ENCODE peak calls at places on chromosomes 12 and 14, in five cellular contexts. One of them, this sample, is unnamed.

GRCh38 chr14:36367985-36368774 is 47.7 kb upstream of the MBIP start:
- DNase-seq in cardiac muscle cell: no peak
- DNase-seq in MCF 10A: no peak
- DNase-seq in SW 1271: no peak
- DNase-seq in bronchial epithelial cell: no peak
- DNase-seq in this sample: no peak

GRCh38 chr14:50062438-50063039 is 53.8 kb downstream of the VCPKMT start:
- DNase-seq in cardiac muscle cell: peak; percentile 22
- DNase-seq in MCF 10A: peak; percentile 92
- DNase-seq in SW 1271: no peak
- DNase-seq in bronchial epithelial cell: peak; percentile 73
- DNase-seq in this sample: peak; percentile 76

GRCh38 chr14:77889971-77890442 is 90.1 kb downstream of the ADCK1 start:
- DNase-seq in cardiac muscle cell: no peak
- DNase-seq in MCF 10A: peak; percentile 50
- DNase-seq in SW 1271: no peak
- DNase-seq in bronchial epithelial cell: peak; percentile 94
- DNase-seq in this sample: peak; percentile 28

GRCh38 chr12:42288544-42288943 is 37.4 kb downstream of the ZCRB1 start:
- DNase-seq in cardiac muscle cell: no peak
- DNase-seq in MCF 10A: no peak
- DNase-seq in SW 1271: no peak
- DNase-seq in bronchial epithelial cell: no peak
- DNase-seq in this sample: no peak

GRCh38 chr14:54781936-54782802 is 120.5 kb downstream of the GCH1 start:
- DNase-seq in cardiac muscle cell: no peak
- DNase-seq in MCF 10A: no peak
- DNase-seq in SW 1271: no peak
- DNase-seq in bronchial epithelial cell: no peak
- DNase-seq in this sample: no peak

GRCh38 chr12:109433618-109434017 is 43.5 kb downstream of the KCTD10 start:
- DNase-seq in cardiac muscle cell: peak; percentile 30
- DNase-seq in MCF 10A: no peak
- DNase-seq in SW 1271: no peak
- DNase-seq in bronchial epithelial cell: no peak
- DNase-seq in this sample: no peak

GRCh38 chr12:26126340-26127284 is 1.8 kb upstream of the BHLHE41 start:
- DNase-seq in cardiac muscle cell: peak; percentile 91
- DNase-seq in MCF 10A: peak; percentile 77
- DNase-seq in SW 1271: peak; percentile 39
- DNase-seq in bronchial epithelial cell: peak; percentile 64
- DNase-seq in this sample: peak; percentile 74

GRCh38 chr14:102212356-102212755 is 72.7 kb downstream of the WDR20 start:
- DNase-seq in cardiac muscle cell: no peak
- DNase-seq in MCF 10A: no peak
- DNase-seq in SW 1271: no peak
- DNase-seq in bronchial epithelial cell: no peak
- DNase-seq in this sample: no peak

GRCh38 chr12:39375206-39375808 is 67.6 kb downstream of the KIF21A start:
- DNase-seq in cardiac muscle cell: no peak
- DNase-seq in MCF 10A: peak; percentile 11
- DNase-seq in SW 1271: no peak
- DNase-seq in bronchial epithelial cell: no peak
- DNase-seq in this sample: no peak

GRCh38 chr12:98743362-98743953 is 98.4 kb downstream of the APAF1 start:
- DNase-seq in cardiac muscle cell: peak; percentile 48
- DNase-seq in MCF 10A: peak; percentile 39
- DNase-seq in SW 1271: no peak
- DNase-seq in bronchial epithelial cell: peak; percentile 12
- DNase-seq in this sample: peak; percentile 21

GRCh38 chr14:79511146-79511545 is 700.2 kb downstream of the DIO2 start:
- DNase-seq in cardiac muscle cell: no peak
- DNase-seq in MCF 10A: no peak
- DNase-seq in SW 1271: no peak
- DNase-seq in bronchial epithelial cell: no peak
- DNase-seq in this sample: no peak

GRCh38 chr12:31732926-31733548 is 4.2 kb upstream of the AMN1 start:
- DNase-seq in cardiac muscle cell: no peak
- DNase-seq in MCF 10A: peak; percentile 97
- DNase-seq in SW 1271: peak; percentile 90
- DNase-seq in bronchial epithelial cell: peak; percentile 99
- DNase-seq in this sample: peak; percentile 87

GRCh38 chr14:75979071-75979571 is 2.7 kb downstream of the TGFB3 start:
- DNase-seq in cardiac muscle cell: peak; percentile 63
- DNase-seq in MCF 10A: peak; percentile 24
- DNase-seq in SW 1271: no peak
- DNase-seq in bronchial epithelial cell: no peak
- DNase-seq in this sample: peak; percentile 21

GRCh38 chr14:55535521-55536207 is 44.3 kb upstream of the KTN1 start:
- DNase-seq in cardiac muscle cell: no peak
- DNase-seq in MCF 10A: peak; percentile 42
- DNase-seq in SW 1271: no peak
- DNase-seq in bronchial epithelial cell: peak; percentile 88
- DNase-seq in this sample: peak; percentile 77